ENCODE peak calls at places on chromosomes 6 and 20, in five cellular contexts. W is right cardiac atrium; V is right lobe of liver; J is HTR-8/SVneo; C is activated naive CD8-positive, alpha-beta T cell treated with anti-CD3 and anti-CD28 coated beads, Interleukin-2, amount 50 U/mL, for 24 hours. R is an unnamed sample.
A peak's percentile ranks its signal among the peaks of the same experiment; 100 is the strongest.

GRCh38 chr6:160102956-160103824 is 18.4 kb upstream of the SLC22A1 start:
- DNase-seq in W (peak; percentile 42), C (no peak), V (peak; percentile 63), J (peak; percentile 20), R (no peak)

GRCh38 chr20:17024513-17025105 is 202.2 kb upstream of the PCSK2 start:
- DNase-seq in J (no peak), C (no peak), V (no peak), W (no peak), R (no peak)

GRCh38 chr6:167285077-167285770 is 5.9 kb upstream of the UNC93A start:
- DNase-seq in W (no peak), C (no peak), V (peak; percentile 93), J (no peak), R (no peak)

GRCh38 chr6:169166896-169167580 is 86.6 kb downstream of the THBS2 start:
- DNase-seq in W (peak; percentile 55), J (no peak), C (no peak), V (no peak), R (no peak)

GRCh38 chr6:133613231-133613630 is 275.7 kb upstream of the TCF21 start:
- DNase-seq in W (no peak), C (no peak), V (no peak), J (no peak), R (no peak)

GRCh38 chr6:41546475-41546865 is 289 bp downstream of the FOXP4 start:
- DNase-seq in V (no peak), C (no peak), W (no peak), J (no peak), R (no peak)

GRCh38 chr20:48723308-48724264 is 104.2 kb downstream of the PREX1 start:
- DNase-seq in J (no peak), V (peak; percentile 45), W (peak; percentile 71), C (no peak), R (no peak)

GRCh38 chr6:159943965-159944598 is 24.8 kb upstream of the IGF2R start:
- DNase-seq in V (no peak), W (no peak), C (no peak), J (no peak), R (no peak)

GRCh38 chr6:92201618-92202017 is 1217.7 kb downstream of the EPHA7 start:
- DNase-seq in V (no peak), J (no peak), C (no peak), W (no peak), R (no peak)

GRCh38 chr6:127215931-127216330 is 50.7 kb upstream of the RNF146 start:
- DNase-seq in C (no peak), J (no peak), V (no peak), W (no peak), R (no peak)

GRCh38 chr20:7728373-7728772 is 211.9 kb downstream of the HAO1 start:
- DNase-seq in W (no peak), J (no peak), V (no peak), C (no peak), R (no peak)

GRCh38 chr6:115544765-115545409 is 515.8 kb downstream of the FRK start:
- DNase-seq in J (no peak), V (no peak), W (peak; percentile 23), C (no peak), R (peak; percentile 41)

GRCh38 chr6:21502682-21503081 is 90.9 kb upstream of the SOX4 start:
- DNase-seq in J (no peak), W (no peak), V (no peak), C (no peak), R (no peak)

GRCh38 chr6:76250666-76251065 is 178.2 kb upstream of the IMPG1 start:
- DNase-seq in V (no peak), W (no peak), C (no peak), J (no peak), R (no peak)

GRCh38 chr6:112149236-112149635 is 61.8 kb downstream of the FAM229B start:
- DNase-seq in C (no peak), J (no peak), W (no peak), V (no peak), R (no peak)

GRCh38 chr20:62386383-62387218 is at the start of gene RPS21:
- DNase-seq in C (peak; percentile 93), V (peak; percentile 95), W (peak; percentile 98), J (peak; percentile 99), R (peak; percentile 96)

GRCh38 chr6:12294851-12295536 is 4.8 kb downstream of the EDN1 start:
- DNase-seq in W (no peak), J (no peak), C (no peak), V (no peak), R (no peak)

GRCh38 chr6:7542065-7542877 is 800 bp downstream of the DSP start:
- DNase-seq in J (peak; percentile 38), V (no peak), C (peak; percentile 12), W (peak; percentile 67), R (peak; percentile 50)

GRCh38 chr6:32196682-32197616 is 4.5 kb upstream of the GPSM3 start:
- DNase-seq in W (peak; percentile 87), C (no peak), J (no peak), V (no peak), R (peak; percentile 60)

GRCh38 chr6:85421963-85422362 is 27.9 kb upstream of the NT5E start:
- DNase-seq in C (no peak), W (no peak), J (no peak), V (no peak), R (no peak)

GRCh38 chr6:158206740-158207451 is 38.7 kb downstream of the GTF2H5 start:
- DNase-seq in C (no peak), W (no peak), V (no peak), J (no peak), R (no peak)

GRCh38 chr6:8155259-8156012 is 53.1 kb upstream of the EEF1E1 start:
- DNase-seq in C (no peak), J (no peak), W (no peak), V (no peak), R (no peak)

GRCh38 chr20:41534842-41535241 is 83.3 kb downstream of the CHD6 start:
- DNase-seq in C (no peak), V (no peak), W (no peak), J (no peak), R (no peak)

GRCh38 chr20:3239026-3239866 is at the start of gene SLC4A11:
- DNase-seq in C (peak; percentile 51), V (no peak), J (peak; percentile 67), W (peak; percentile 85), R (peak; percentile 81)

GRCh38 chr6:3977875-3978711 is 100.8 kb downstream of the FAM217A start:
- DNase-seq in J (peak; percentile 52), W (peak; percentile 62), C (peak; percentile 29), V (no peak), R (no peak)

GRCh38 chr20:13507646-13508045 is 131.1 kb downstream of the TASP1 start:
- DNase-seq in W (no peak), C (no peak), J (no peak), V (no peak), R (no peak)

GRCh38 chr20:46060301-46060881 is 29.4 kb downstream of the NCOA5 start:
- DNase-seq in J (no peak), C (no peak), V (no peak), W (no peak), R (no peak)

GRCh38 chr6:137904822-137905617 is 38.0 kb downstream of the TNFAIP3 start:
- DNase-seq in J (no peak), V (no peak), C (peak; percentile 83), W (peak; percentile 61), R (no peak)

GRCh38 chr6:52788478-52788877 is 15.1 kb downstream of the GSTA1 start:
- DNase-seq in V (no peak), J (no peak), C (no peak), W (no peak), R (no peak)

GRCh38 chr6:119445666-119446622 is 96.4 kb upstream of the MAN1A1 start:
- DNase-seq in W (no peak), V (no peak), C (no peak), J (no peak), R (no peak)

R was measured in left ventricle myocardium superior.